ENCODE peak calls at places on chromosomes 4 and X, in seven cellular contexts. One of them, this sample, is unnamed.

GRCh38 chrX:155534800-155535199 is 76.4 kb upstream of the F8A3 start:
- DNase-seq in spleen: no peak
- DNase-seq in body of pancreas: no peak
- DNase-seq in transverse colon: no peak
- DNase-seq in prostate gland: no peak
- DNase-seq in Peyer's patch: no peak
- DNase-seq in uterus: no peak
- DNase-seq in this sample: no peak

GRCh38 chr4:36187723-36188333 is 56.5 kb downstream of the ARAP2 start:
- DNase-seq in spleen: no peak
- DNase-seq in body of pancreas: no peak
- DNase-seq in transverse colon: no peak
- DNase-seq in prostate gland: no peak
- DNase-seq in Peyer's patch: no peak
- DNase-seq in uterus: no peak
- DNase-seq in this sample: no peak

GRCh38 chr4:20248155-20248558 is 3.5 kb upstream of the SLIT2 start:
- DNase-seq in spleen: no peak
- DNase-seq in body of pancreas: no peak
- DNase-seq in transverse colon: no peak
- DNase-seq in prostate gland: no peak
- DNase-seq in Peyer's patch: no peak
- DNase-seq in uterus: peak
- DNase-seq in this sample: no peak

GRCh38 chr4:118353452-118353851 is 649 bp upstream of the PRSS12 start:
- DNase-seq in spleen: no peak
- DNase-seq in body of pancreas: no peak
- DNase-seq in transverse colon: no peak
- DNase-seq in prostate gland: no peak
- DNase-seq in Peyer's patch: no peak
- DNase-seq in uterus: no peak
- DNase-seq in this sample: no peak

GRCh38 chr4:144754562-144755410 is 108.8 kb downstream of the HHIP start:
- DNase-seq in spleen: no peak
- DNase-seq in body of pancreas: no peak
- DNase-seq in transverse colon: no peak
- DNase-seq in prostate gland: no peak
- DNase-seq in Peyer's patch: no peak
- DNase-seq in uterus: no peak
- DNase-seq in this sample: no peak

GRCh38 chr4:38242822-38243384 is 282.7 kb downstream of the PTTG2 start:
- DNase-seq in spleen: no peak
- DNase-seq in body of pancreas: no peak
- DNase-seq in transverse colon: no peak
- DNase-seq in prostate gland: no peak
- DNase-seq in Peyer's patch: no peak
- DNase-seq in uterus: no peak
- DNase-seq in this sample: no peak

GRCh38 chr4:144818136-144818535 is 172.2 kb downstream of the HHIP start:
- DNase-seq in spleen: no peak
- DNase-seq in body of pancreas: no peak
- DNase-seq in transverse colon: no peak
- DNase-seq in prostate gland: no peak
- DNase-seq in Peyer's patch: no peak
- DNase-seq in uterus: no peak
- DNase-seq in this sample: no peak

GRCh38 chr4:73068496-73069337 is 799 bp downstream of the COX18 start:
- DNase-seq in spleen: no peak
- DNase-seq in body of pancreas: no peak
- DNase-seq in transverse colon: peak
- DNase-seq in prostate gland: no peak
- DNase-seq in Peyer's patch: no peak
- DNase-seq in uterus: no peak
- DNase-seq in this sample: no peak

GRCh38 chr4:11590132-11590531 is 161.4 kb upstream of the HS3ST1 start:
- DNase-seq in spleen: no peak
- DNase-seq in body of pancreas: no peak
- DNase-seq in transverse colon: no peak
- DNase-seq in prostate gland: no peak
- DNase-seq in Peyer's patch: no peak
- DNase-seq in uterus: no peak
- DNase-seq in this sample: no peak

GRCh38 chr4:87529187-87529586 is at the start of gene SPARCL1:
- DNase-seq in spleen: no peak
- DNase-seq in body of pancreas: no peak
- DNase-seq in transverse colon: peak
- DNase-seq in prostate gland: peak
- DNase-seq in Peyer's patch: no peak
- DNase-seq in uterus: peak
- DNase-seq in this sample: peak

GRCh38 chrX:23953908-23954269 is 46.1 kb downstream of the CXorf58 start:
- DNase-seq in spleen: no peak
- DNase-seq in body of pancreas: no peak
- DNase-seq in transverse colon: no peak
- DNase-seq in prostate gland: no peak
- DNase-seq in Peyer's patch: no peak
- DNase-seq in uterus: no peak
- DNase-seq in this sample: no peak

GRCh38 chrX:23952401-23952800 is 44.6 kb downstream of the CXorf58 start:
- DNase-seq in spleen: no peak
- DNase-seq in body of pancreas: no peak
- DNase-seq in transverse colon: no peak
- DNase-seq in prostate gland: no peak
- DNase-seq in Peyer's patch: no peak
- DNase-seq in uterus: no peak
- DNase-seq in this sample: no peak

GRCh38 chrX:23954396-23954795 is 46.6 kb downstream of the CXorf58 start:
- DNase-seq in spleen: no peak
- DNase-seq in body of pancreas: no peak
- DNase-seq in transverse colon: no peak
- DNase-seq in prostate gland: no peak
- DNase-seq in Peyer's patch: no peak
- DNase-seq in uterus: no peak
- DNase-seq in this sample: no peak

DNA sequence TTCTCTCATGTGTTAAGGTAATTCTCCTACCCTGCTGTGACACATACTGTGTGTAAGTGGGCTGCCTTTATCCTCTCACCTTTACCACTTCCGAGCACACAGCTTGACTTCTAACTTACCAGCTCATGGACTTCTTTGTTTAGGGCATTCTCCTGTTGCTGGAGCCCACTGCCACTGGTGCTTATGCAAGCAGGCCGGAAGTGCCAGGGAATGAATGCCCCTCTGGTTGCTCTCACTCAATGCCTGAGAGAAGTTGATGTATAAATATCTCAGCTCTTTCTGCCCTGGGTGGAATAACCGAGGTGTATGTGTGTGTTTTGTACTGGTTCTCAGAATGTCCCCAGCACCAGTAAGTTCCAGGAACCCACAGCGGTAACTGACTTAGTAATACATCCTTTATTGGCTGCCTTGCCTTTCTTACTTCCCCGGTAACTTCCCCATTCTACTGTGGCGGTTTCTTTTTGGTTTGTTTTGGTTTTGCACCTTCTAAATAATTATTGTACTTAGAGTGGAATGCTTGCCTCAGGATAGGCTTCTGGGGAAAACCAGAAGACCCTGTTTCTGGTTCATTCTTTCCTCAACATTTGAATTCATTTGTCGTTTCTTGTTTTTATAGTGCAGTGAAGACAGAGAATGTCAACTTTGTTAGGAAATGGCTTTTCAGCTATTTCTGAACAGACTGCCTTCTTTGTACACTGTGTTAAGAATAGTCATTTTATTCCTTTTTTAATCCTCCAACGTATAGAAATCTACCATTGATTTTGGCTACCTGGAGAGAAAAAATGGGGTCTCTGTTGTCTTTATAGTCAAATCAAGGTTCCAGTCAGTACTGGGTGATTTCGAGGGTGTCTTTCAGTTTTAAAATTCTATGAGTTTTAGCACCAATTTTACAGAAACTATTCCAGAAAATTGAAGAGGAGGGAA is 45.4 kb downstream of the CXorf58 start:
- DNase-seq in spleen: no peak
- DNase-seq in body of pancreas: no peak
- DNase-seq in transverse colon: no peak
- DNase-seq in prostate gland: no peak
- DNase-seq in Peyer's patch: peak
- DNase-seq in uterus: no peak
- DNase-seq in this sample: no peak
- TF ChIP-seq POLR2A in spleen: no peak
- TF ChIP-seq POLR2A in body of pancreas: no peak
- TF ChIP-seq POLR2A in transverse colon: no peak
- TF ChIP-seq POLR2A in prostate gland: no peak
- TF ChIP-seq POLR2A in Peyer's patch: no peak
- TF ChIP-seq POLR2A in uterus: no peak
- TF ChIP-seq POLR2A in this sample: no peak

DNA sequence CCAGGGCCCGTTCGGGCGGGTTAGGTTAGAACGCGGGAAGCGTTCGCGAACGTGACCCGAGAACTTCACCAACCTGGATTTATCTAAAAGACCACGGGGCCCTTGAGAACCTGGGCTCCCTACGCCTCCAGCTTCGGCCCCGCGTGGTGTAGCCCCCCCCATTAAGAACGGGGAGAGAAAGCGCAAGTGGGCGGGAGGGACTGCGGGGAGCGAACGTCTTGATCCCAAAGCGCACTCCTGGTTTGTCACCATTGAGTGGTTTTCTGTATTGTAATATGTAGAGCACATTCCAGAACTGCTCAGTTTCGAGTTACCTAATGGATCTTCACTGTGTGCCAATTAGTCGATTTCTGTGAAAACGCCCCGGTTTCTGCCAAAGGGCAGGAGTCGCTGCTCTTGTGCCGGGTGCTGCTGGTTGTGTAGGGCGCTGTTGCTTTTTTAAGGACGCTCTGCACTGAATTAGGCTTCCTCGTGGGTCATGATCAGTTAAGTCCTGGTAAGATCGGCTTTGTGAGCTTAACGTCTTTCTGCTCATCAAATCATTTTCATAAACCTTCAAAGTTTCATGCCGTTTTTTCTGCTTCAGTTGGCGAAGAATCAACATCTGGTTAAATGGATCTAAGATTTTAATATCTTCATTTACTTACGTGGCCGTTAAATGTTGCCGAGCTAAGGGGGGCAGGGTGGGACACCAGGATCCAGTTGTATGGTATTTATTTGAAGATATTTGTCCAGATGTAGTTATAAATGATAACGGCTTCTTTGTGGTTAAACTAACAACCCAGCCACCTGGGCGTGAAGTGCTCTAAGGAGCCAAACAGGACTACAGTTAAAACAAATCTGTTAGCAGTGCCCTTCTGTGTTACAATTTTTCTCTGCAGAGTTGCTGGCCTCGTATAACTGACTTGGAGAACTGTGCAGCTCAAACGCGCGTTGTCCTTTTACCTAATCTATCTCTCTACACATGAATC is 808 bp downstream of the MND1 start:
- DNase-seq in spleen: peak
- DNase-seq in body of pancreas: peak
- DNase-seq in transverse colon: peak
- DNase-seq in prostate gland: peak
- DNase-seq in Peyer's patch: peak
- DNase-seq in uterus: no peak
- DNase-seq in this sample: no peak
- TF ChIP-seq POLR2A in spleen: no peak
- TF ChIP-seq POLR2A in body of pancreas: no peak
- TF ChIP-seq POLR2A in transverse colon: no peak
- TF ChIP-seq POLR2A in prostate gland: no peak
- TF ChIP-seq POLR2A in Peyer's patch: no peak
- TF ChIP-seq POLR2A in uterus: no peak
- TF ChIP-seq POLR2A in this sample: no peak

DNA sequence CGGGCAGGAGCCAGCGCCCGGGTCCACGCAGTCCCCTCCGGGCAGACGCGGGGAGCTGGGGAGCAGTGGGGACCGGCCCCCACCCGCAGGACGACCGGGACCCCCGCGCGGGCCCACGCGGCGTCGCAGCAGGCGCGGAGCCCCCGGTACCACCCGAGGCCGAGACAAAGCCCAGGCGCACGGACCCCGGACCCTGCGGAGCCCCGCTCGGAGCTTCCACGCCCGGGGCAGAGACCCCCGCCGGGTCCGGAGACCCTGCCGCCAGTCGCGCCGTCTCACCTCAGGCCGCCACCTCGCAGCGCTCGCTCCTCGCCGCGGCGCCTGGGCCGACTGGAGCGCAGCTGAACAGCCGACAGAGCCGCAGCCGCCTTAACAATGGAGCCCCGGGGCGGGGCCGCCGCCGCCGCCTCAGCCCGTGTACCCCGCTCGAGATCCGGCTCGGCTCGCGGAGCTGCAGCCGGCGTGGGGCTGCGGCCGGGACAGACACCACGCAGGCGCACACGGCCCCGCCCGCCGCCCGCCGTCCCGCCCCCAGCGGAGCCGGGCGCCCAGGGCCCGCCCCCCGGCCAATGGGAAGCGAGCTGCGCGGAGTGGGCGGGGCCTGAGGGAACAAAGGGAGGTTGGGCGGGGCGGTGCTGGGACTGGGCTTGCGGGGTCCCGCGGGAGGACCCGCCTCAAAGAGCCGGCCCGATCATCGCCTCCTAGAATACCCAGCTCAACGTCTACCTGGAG is at the start of gene AFAP1:
- DNase-seq in spleen: peak
- DNase-seq in body of pancreas: peak
- DNase-seq in transverse colon: peak
- DNase-seq in prostate gland: peak
- DNase-seq in Peyer's patch: peak
- DNase-seq in uterus: peak
- DNase-seq in this sample: peak
- TF ChIP-seq POLR2A in spleen: peak
- TF ChIP-seq POLR2A in body of pancreas: peak
- TF ChIP-seq POLR2A in transverse colon: peak
- TF ChIP-seq POLR2A in prostate gland: peak
- TF ChIP-seq POLR2A in Peyer's patch: peak
- TF ChIP-seq POLR2A in uterus: peak
- TF ChIP-seq POLR2A in this sample: peak

DNA sequence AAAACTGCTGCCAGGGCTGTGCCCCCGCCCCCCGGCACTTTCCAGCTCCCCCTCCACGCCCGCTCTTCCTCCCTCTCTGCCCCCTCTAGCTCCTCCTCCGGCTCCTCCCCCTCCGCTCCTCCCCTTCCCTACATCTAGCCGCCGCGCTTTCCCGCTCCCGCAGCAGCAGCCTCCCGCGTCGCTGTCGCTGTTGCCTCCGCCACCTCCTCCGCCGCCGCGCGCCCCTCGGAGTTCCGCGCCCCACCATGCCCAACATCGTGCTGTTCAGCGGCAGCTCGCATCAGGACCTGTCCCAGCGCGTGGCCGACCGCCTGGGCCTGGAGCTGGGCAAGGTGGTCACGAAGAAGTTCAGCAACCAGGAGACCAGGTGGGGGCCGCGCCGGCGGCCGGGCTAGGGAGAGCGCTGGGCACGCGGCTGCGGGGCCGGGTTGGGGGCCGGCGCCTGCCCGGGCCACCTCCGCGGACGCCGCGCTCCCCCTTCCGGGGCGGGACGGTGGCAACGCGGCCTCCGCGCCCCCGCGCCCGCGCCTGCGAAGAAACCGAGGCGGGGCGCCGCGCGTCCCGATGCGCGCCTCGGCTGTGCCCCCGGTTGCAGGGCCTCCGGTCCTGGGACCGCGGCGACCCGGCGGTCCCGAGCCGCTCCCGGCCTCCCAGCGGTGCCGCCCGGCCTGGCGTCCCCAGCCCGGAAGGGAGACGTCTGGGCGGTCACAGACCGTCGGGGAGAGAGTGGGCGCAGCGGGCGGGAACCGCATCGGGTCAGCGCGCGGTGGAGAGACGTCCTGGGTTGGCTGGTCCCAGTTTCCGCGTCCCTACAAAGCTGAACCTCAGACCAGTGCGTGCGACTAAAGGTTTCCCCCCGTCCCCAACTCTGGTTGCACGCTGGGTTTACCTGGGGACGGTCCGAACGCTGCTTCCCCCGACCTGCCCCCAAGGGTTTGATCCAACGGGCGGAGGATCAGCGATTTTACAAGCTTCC is at the start of gene PRPS2:
- DNase-seq in spleen: peak
- DNase-seq in body of pancreas: peak
- DNase-seq in transverse colon: peak
- DNase-seq in prostate gland: peak
- DNase-seq in Peyer's patch: peak
- DNase-seq in uterus: peak
- DNase-seq in this sample: peak
- TF ChIP-seq POLR2A in spleen: no peak
- TF ChIP-seq POLR2A in body of pancreas: peak
- TF ChIP-seq POLR2A in transverse colon: peak
- TF ChIP-seq POLR2A in prostate gland: peak
- TF ChIP-seq POLR2A in Peyer's patch: no peak
- TF ChIP-seq POLR2A in uterus: no peak
- TF ChIP-seq POLR2A in this sample: peak